ENCODE peak calls at places on chromosomes 5 and 9, in seven cellular contexts. B is epithelial cell of proximal tubule, A is Caco-2, H is right atrium auricular region, E is lung, C is brain microvascular endothelial cell, R is tibial nerve. Y is an unnamed sample.

GRCh38 chr9:106880863-106881262 is 17.9 kb downstream of the ZNF462 start:
- DNase-seq in C (no peak), R (no peak), E (no peak), H (no peak), A (no peak), B (no peak), Y (no peak)

GRCh38 chr9:20353931-20354652 is 268.2 kb downstream of the MLLT3 start:
- DNase-seq in B (peak), R (no peak), C (no peak), H (no peak), E (no peak), A (no peak), Y (no peak)

GRCh38 chr9:5629312-5630037 is 568 bp downstream of the RIC1 start:
- DNase-seq in E (peak), R (peak), H (no peak), A (peak), B (no peak), C (no peak), Y (no peak)

GRCh38 chr9:100579665-100580064 is 1.8 kb downstream of the CAVIN4 start:
- DNase-seq in H (no peak), R (no peak), E (no peak), A (no peak), C (peak), B (no peak), Y (no peak)

GRCh38 chr5:35694481-35694880 is 76.8 kb downstream of the SPEF2 start:
- DNase-seq in A (no peak), C (no peak), H (no peak), B (no peak), R (no peak), E (no peak), Y (no peak)

GRCh38 chr5:98031926-98032325 is 741.5 kb upstream of the RGMB start:
- DNase-seq in H (no peak), E (no peak), A (no peak), C (no peak), R (no peak), B (no peak), Y (no peak)

GRCh38 chr5:139443766-139444473 is 4.6 kb upstream of the DNAJC18 start:
- DNase-seq in E (no peak), C (peak), B (no peak), A (no peak), H (no peak), R (no peak), Y (no peak)

GRCh38 chr9:21395778-21396717 is 10.8 kb upstream of the IFNA2 start:
- DNase-seq in E (no peak), C (no peak), H (no peak), A (peak), R (peak), B (no peak), Y (no peak)

GRCh38 chr9:93967020-93967803 is 12.1 kb upstream of the BARX1 start:
- DNase-seq in C (no peak), E (peak), R (no peak), A (no peak), B (no peak), H (no peak), Y (no peak)

GRCh38 chr5:75611324-75612210 is at the start of gene ANKDD1B:
- DNase-seq in R (no peak), B (no peak), A (peak), C (peak), H (no peak), E (no peak), Y (no peak)

GRCh38 chr5:10660135-10660534 is 96.3 kb downstream of the ANKRD33B start:
- DNase-seq in E (no peak), B (no peak), H (no peak), A (no peak), R (no peak), C (no peak), Y (no peak)

GRCh38 chr9:121698627-121699270 is 47.3 kb downstream of the DAB2IP start:
- DNase-seq in B (no peak), E (no peak), H (no peak), C (no peak), A (peak), R (no peak), Y (no peak)

GRCh38 chr9:36937951-36938350 is 96.1 kb downstream of the PAX5 start:
- DNase-seq in E (no peak), R (no peak), C (no peak), A (no peak), B (no peak), H (no peak), Y (no peak)

GRCh38 chr9:134318481-134318891 is 7.8 kb upstream of the RXRA start:
- DNase-seq in R (no peak), B (no peak), C (no peak), E (no peak), A (no peak), H (no peak), Y (no peak)

GRCh38 chr9:86287013-86287412 is 4.7 kb upstream of the ISCA1 start:
- DNase-seq in E (no peak), R (no peak), H (no peak), A (peak), C (peak), B (peak), Y (no peak)

GRCh38 chr5:143506881-143507552 is 103.5 kb upstream of the NR3C1 start:
- DNase-seq in B (peak), H (no peak), C (peak), R (no peak), E (no peak), A (peak), Y (no peak)

GRCh38 chr9:74960548-74960947 is 7.8 kb upstream of the C9orf40 start:
- DNase-seq in B (peak), H (no peak), C (peak), A (no peak), E (no peak), R (no peak), Y (no peak)

GRCh38 chr9:74953235-74953741 is 576 bp upstream of the C9orf40 start:
- DNase-seq in C (peak), E (no peak), R (no peak), A (no peak), H (no peak), B (no peak), Y (no peak)

GRCh38 chr9:74963043-74963442 is 10.3 kb upstream of the C9orf40 start:
- DNase-seq in R (no peak), B (no peak), H (no peak), E (no peak), A (no peak), C (no peak), Y (no peak)

GRCh38 chr9:74961496-74961895 is 8.8 kb upstream of the C9orf40 start:
- DNase-seq in E (no peak), R (no peak), B (no peak), C (no peak), H (no peak), A (no peak), Y (no peak)

DNA sequence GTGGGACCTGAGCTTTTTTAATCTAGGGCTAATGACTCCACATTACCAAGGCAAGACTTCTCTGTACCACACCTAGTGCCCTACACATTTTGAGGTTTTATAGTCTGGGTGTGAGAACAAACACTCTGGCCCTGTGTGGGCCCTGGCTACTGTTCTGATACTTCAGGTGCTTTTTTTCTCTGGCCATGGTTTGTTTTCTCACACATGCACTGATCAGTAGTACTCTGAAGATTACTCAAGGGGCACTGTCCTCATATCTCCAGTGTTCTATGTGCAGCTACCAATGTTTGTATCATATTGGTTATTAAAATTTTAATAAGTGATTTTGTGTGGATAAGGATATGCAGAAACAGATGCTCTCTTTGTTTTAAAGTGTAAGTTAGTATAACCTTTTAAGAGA is 5.9 kb upstream of the C9orf40 start:
- DNase-seq in R (no peak), H (no peak), C (no peak), A (no peak), B (no peak), E (no peak), Y (no peak)
- H3K4me3 ChIP-seq in R (no peak), H (no peak), C (no peak), A (no peak), B (no peak), E (no peak), Y (no peak)

GRCh38 chr5:172770675-172771438 is at the start of gene DUSP1:
- DNase-seq in A (peak), E (peak), R (peak), C (peak), B (no peak), H (peak), Y (peak)
- TF ChIP-seq CTCF in A (peak), E (no peak), R (peak), C (peak), B (no peak), H (peak), Y (peak)

GRCh38 chr5:65102501-65102825 is 333.7 kb downstream of the CWC27 start:
- DNase-seq in A (no peak), H (no peak), E (no peak), R (no peak), C (no peak), B (no peak), Y (no peak)
- H3K4me3 ChIP-seq in A (peak), H (peak), E (peak), R (peak), C (peak), B (peak), Y (peak)

DNA sequence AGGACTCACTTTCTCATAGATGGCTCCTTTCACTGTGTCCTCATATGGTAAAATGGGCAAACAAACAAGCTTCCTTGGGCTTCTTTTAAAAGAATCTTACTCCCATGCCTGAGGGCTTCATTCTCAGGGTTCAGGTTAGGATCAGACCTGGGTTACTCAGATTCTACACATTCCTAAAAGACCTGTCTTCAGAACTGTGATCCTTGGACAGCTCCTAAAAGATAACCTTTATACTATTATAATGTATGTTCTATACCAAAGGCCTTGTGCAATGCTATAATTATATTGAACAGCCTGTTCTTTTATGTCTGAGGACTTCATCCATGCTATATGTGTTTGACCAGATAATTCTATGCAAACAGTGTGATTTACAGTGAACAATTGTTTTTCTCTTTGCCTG is 264.4 kb upstream of the CDH10 start:
- DNase-seq in E (no peak), H (no peak), R (no peak), C (no peak), A (no peak), B (no peak), Y (no peak)
- TF ChIP-seq CTCF in E (no peak), H (no peak), R (no peak), C (no peak), A (no peak), B (no peak), Y (no peak)

GRCh38 chr5:135032613-135033025 is 1.4 kb downstream of the PITX1 start:
- DNase-seq in B (no peak), A (no peak), R (no peak), C (no peak), E (no peak), H (no peak), Y (no peak)
- H3K4me3 ChIP-seq in B (peak), A (peak), R (peak), C (no peak), E (no peak), H (peak), Y (peak)

GRCh38 chr9:89701221-89701798 is 96.5 kb downstream of the GADD45G start:
- DNase-seq in E (no peak), C (no peak), A (no peak), B (no peak), H (no peak), R (no peak), Y (no peak)
- TF ChIP-seq CTCF in E (no peak), C (no peak), A (no peak), B (no peak), H (no peak), R (no peak), Y (no peak)

GRCh38 chr5:40452874-40453624 is 226.7 kb upstream of the PTGER4 start:
- DNase-seq in R (no peak), H (no peak), C (no peak), A (no peak), E (no peak), B (no peak), Y (no peak)
- H3K4me3 ChIP-seq in R (no peak), H (no peak), C (no peak), A (no peak), E (no peak), B (no peak), Y (no peak)

GRCh38 chr5:150271923-150272322 is 17.6 kb downstream of the CAMK2A start:
- DNase-seq in H (no peak), E (no peak), R (no peak), A (no peak), B (no peak), C (no peak), Y (no peak)

GRCh38 chr5:150270546-150271295 is 18.9 kb downstream of the CAMK2A start:
- DNase-seq in A (no peak), E (no peak), R (no peak), C (no peak), B (no peak), H (no peak), Y (no peak)

GRCh38 chr5:150271296-150271692 is 18.3 kb downstream of the CAMK2A start:
- DNase-seq in R (no peak), C (no peak), H (no peak), E (no peak), A (no peak), B (no peak), Y (no peak)

GRCh38 chr5:150274811-150275210 is 14.8 kb downstream of the CAMK2A start:
- DNase-seq in E (no peak), A (no peak), H (no peak), R (no peak), C (no peak), B (no peak), Y (no peak)

DNA sequence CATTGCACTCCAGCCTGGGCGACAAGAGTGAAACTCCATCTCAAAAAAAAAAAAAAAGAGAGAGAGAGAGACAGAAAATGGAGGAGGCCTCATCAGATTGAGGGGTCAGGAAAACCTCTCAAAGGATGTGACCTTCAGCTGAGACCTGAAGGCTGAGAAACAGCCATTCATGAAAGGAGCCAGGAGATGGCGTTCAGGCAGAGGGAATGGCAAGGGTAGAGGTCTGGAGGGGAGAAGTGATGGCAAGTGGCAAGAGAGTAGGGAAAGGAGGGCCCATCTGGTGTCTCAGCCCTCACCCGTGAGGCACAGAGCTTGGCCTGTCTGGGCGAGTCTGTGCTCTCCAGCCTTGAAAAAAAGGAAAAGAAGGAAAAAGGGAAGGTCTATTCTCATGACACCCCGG is 17.0 kb downstream of the CAMK2A start:
- DNase-seq in H (no peak), E (no peak), A (peak), C (peak), B (no peak), R (no peak), Y (no peak)
- TF ChIP-seq CTCF in H (no peak), E (peak), A (peak), C (peak), B (peak), R (peak), Y (no peak)

DNA sequence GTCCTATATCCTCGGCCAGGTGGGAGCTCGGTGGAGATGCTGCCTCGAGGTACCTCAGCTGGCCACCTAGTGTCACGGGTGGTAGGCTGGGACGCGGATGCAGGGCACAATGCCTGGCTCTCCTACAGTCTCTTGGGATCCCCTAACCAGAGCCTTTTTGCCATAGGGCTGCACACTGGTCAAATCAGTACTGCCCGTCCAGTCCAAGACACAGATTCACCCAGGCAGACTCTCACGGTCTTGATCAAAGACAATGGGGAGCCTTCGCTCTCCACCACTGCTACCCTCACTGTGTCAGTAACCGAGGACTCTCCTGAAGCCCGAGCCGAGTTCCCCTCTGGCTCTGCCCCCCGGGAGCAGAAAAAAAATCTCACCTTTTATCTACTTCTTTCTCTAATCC is 2.0 kb downstream of the PCDHGC3 start:
- DNase-seq in C (no peak), H (no peak), B (no peak), R (no peak), A (no peak), E (no peak), Y (no peak)
- H3K4me3 ChIP-seq in C (peak), H (peak), B (no peak), R (no peak), A (no peak), E (peak), Y (peak)

Y was measured in thoracic aorta.